ENCODE peak calls at places on chromosomes 12 and 14, in five cellular contexts. N is CD8-positive, alpha-beta T cell; Y is tibial nerve; I is CD8-positive, alpha-beta memory T cell; P is effector memory CD4-positive, alpha-beta T cell. K is an unnamed sample.

GRCh38 chr12:57226588-57227314 is 2.8 kb upstream of the SHMT2 start:
- DNase-seq in N (no peak), Y (no peak), I (peak; percentile 10), P (no peak), K (no peak)

GRCh38 chr14:103057028-103057371 is 349 bp downstream of the CDC42BPB start:
- DNase-seq in N (no peak), Y (no peak), I (no peak), P (no peak), K (no peak)

GRCh38 chr14:78314484-78314883 is 144.3 kb downstream of the NRXN3 start:
- DNase-seq in N (no peak), Y (no peak), I (no peak), P (no peak), K (no peak)

GRCh38 chr12:5910790-5911548 is 34.1 kb downstream of the ANO2 start:
- DNase-seq in N (no peak), Y (no peak), I (no peak), P (no peak), K (no peak)

GRCh38 chr14:53840444-53840843 is 116.2 kb downstream of the BMP4 start:
- DNase-seq in N (no peak), Y (no peak), I (no peak), P (no peak), K (no peak)

GRCh38 chr12:8698132-8698829 is 490 bp downstream of the RIMKLB start:
- DNase-seq in N (no peak), Y (peak; percentile 42), I (peak; percentile 48), P (peak; percentile 30), K (no peak)

GRCh38 chr12:112473056-112473455 is 54.3 kb downstream of the PTPN11 start:
- DNase-seq in N (no peak), Y (no peak), I (no peak), P (no peak), K (no peak)

GRCh38 chr12:78183854-78184253 is 353.2 kb downstream of the NAV3 start:
- DNase-seq in N (no peak), Y (no peak), I (no peak), P (no peak), K (no peak)

GRCh38 chr12:29782285-29782820 is 1.4 kb downstream of the TMTC1 start:
- DNase-seq in N (no peak), Y (no peak), I (no peak), P (no peak), K (no peak)
- H3K4me3 ChIP-seq in N (no peak overlapping the region), Y (peak overlapping the region; percentile 48), I (no peak overlapping the region), P (no peak overlapping the region), K (peak overlapping the region; percentile 74)

GRCh38 chr14:96802963-96803362 is 5.8 kb downstream of the VRK1 start:
- DNase-seq in N (no peak), Y (no peak), I (no peak), P (no peak), K (no peak)

GRCh38 chr14:96801931-96802330 is 4.7 kb downstream of the VRK1 start:
- DNase-seq in N (no peak), Y (no peak), I (no peak), P (no peak), K (no peak)

GRCh38 chr14:96804821-96805374 is 7.7 kb downstream of the VRK1 start:
- DNase-seq in N (no peak), Y (no peak), I (no peak), P (no peak), K (no peak)

GRCh38 chr14:96805906-96806305 is 8.7 kb downstream of the VRK1 start:
- DNase-seq in N (no peak), Y (no peak), I (no peak), P (no peak), K (no peak)

DNA sequence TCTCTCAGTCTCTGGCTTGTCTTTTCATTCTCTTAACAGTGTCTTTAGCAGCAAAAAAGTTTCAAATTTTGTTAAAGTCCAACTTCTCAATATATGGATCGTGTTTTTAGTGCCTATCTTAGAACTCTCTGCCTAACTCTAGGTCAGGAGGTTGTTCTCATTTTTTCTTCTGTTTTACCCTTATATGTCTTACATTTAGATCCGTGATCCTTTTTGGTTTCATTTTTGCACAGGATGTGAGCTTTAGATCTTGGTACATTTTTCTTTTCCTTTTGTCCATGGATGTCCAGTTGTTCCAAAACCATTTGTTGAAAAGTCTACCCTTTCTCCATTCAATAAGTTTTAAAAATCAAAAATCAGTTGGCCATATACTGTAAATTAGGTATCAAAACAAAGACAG is 6.8 kb downstream of the VRK1 start:
- DNase-seq in N (no peak), Y (no peak), I (no peak), P (no peak), K (no peak)
- H3K4me3 ChIP-seq in N (no peak overlapping the region), Y (no peak overlapping the region), I (no peak overlapping the region), P (no peak overlapping the region), K (no peak overlapping the region)

GRCh38 chr12:128767518-128767917 is 56.2 kb downstream of the SLC15A4 start:
- DNase-seq in N (no peak), Y (no peak), I (no peak), P (no peak), K (no peak)
- H3K4me3 ChIP-seq in N (no peak overlapping the region), Y (no peak overlapping the region), I (no peak overlapping the region), P (no peak overlapping the region), K (no peak overlapping the region)

GRCh38 chr12:21502164-21502496 is 541 bp downstream of the GOLT1B start:
- DNase-seq in N (no peak), Y (no peak), I (no peak), P (no peak), K (no peak)
- H3K4me3 ChIP-seq in N (peak overlapping the region; percentile 95), Y (peak overlapping the region; percentile 95), I (peak overlapping the region; percentile 92), P (peak overlapping the region; percentile 92), K (peak overlapping the region; percentile 90)

GRCh38 chr12:1529228-1529861 is 65.0 kb downstream of the FBXL14 start:
- DNase-seq in N (no peak), Y (no peak), I (no peak), P (no peak), K (no peak)

GRCh38 chr12:1531654-1532366 is 62.6 kb downstream of the FBXL14 start:
- DNase-seq in N (no peak), Y (no peak), I (no peak), P (no peak), K (no peak)

GRCh38 chr12:1531160-1531653 is 63.2 kb downstream of the FBXL14 start:
- DNase-seq in N (no peak), Y (no peak), I (no peak), P (no peak), K (no peak)

GRCh38 chr12:1529862-1530591 is 64.4 kb downstream of the FBXL14 start:
- DNase-seq in N (no peak), Y (no peak), I (no peak), P (no peak), K (no peak)

GRCh38 chr12:1530592-1531159 is 63.7 kb downstream of the FBXL14 start:
- DNase-seq in N (no peak), Y (no peak), I (no peak), P (no peak), K (no peak)
- H3K4me3 ChIP-seq in N (no peak overlapping the region), Y (peak overlapping the region; percentile 48), I (no peak overlapping the region), P (peak overlapping the region; percentile 48), K (peak overlapping the region; percentile 66)

GRCh38 chr14:56549721-56550120 is 29.9 kb upstream of the TMEM260 start:
- DNase-seq in N (no peak), Y (no peak), I (no peak), P (no peak), K (no peak)
- H3K4me3 ChIP-seq in N (no peak overlapping the region), Y (no peak overlapping the region), I (no peak overlapping the region), P (no peak overlapping the region), K (no peak overlapping the region)

GRCh38 chr12:53999596-54000104 is 311 bp upstream of the HOXC9 start:
- DNase-seq in N (no peak), Y (no peak), I (no peak), P (no peak), K (peak; percentile 69)
- H3K4me3 ChIP-seq in N (peak overlapping the region; percentile 2), Y (peak overlapping the region; percentile 57), I (peak overlapping the region; percentile 26), P (no peak overlapping the region), K (peak overlapping the region; percentile 99)

GRCh38 chr14:72962829-72963312 is 36.6 kb downstream of the DCAF4 start:
- DNase-seq in N (no peak), Y (no peak), I (no peak), P (no peak), K (no peak)

GRCh38 chr14:72961579-72962335 is 35.5 kb downstream of the DCAF4 start:
- DNase-seq in N (no peak), Y (no peak), I (no peak), P (no peak), K (no peak)

GRCh38 chr14:72965249-72965648 is 39.0 kb downstream of the DCAF4 start:
- DNase-seq in N (no peak), Y (no peak), I (no peak), P (no peak), K (no peak)

GRCh38 chr14:72970058-72970630 is 43.9 kb downstream of the DCAF4 start:
- DNase-seq in N (no peak), Y (no peak), I (no peak), P (no peak), K (no peak)

GRCh38 chr14:72966038-72966437 is 39.8 kb downstream of the DCAF4 start:
- DNase-seq in N (no peak), Y (no peak), I (no peak), P (no peak), K (no peak)
- H3K4me3 ChIP-seq in N (no peak overlapping the region), Y (no peak overlapping the region), I (no peak overlapping the region), P (no peak overlapping the region), K (no peak overlapping the region)

GRCh38 chr12:51846209-51846779 is 2.2 kb downstream of the FIGNL2 start:
- DNase-seq in N (no peak), Y (no peak), I (no peak), P (no peak), K (no peak)

GRCh38 chr12:51848843-51849735 is 571 bp upstream of the FIGNL2 start:
- DNase-seq in N (no peak), Y (no peak), I (no peak), P (no peak), K (no peak)

GRCh38 chr12:51847830-51848727 is at the start of gene FIGNL2:
- DNase-seq in N (no peak), Y (peak; percentile 33), I (no peak), P (no peak), K (no peak)

GRCh38 chr12:51845451-51845850 is 3.1 kb downstream of the FIGNL2 start:
- DNase-seq in N (no peak), Y (no peak), I (no peak), P (no peak), K (no peak)

DNA sequence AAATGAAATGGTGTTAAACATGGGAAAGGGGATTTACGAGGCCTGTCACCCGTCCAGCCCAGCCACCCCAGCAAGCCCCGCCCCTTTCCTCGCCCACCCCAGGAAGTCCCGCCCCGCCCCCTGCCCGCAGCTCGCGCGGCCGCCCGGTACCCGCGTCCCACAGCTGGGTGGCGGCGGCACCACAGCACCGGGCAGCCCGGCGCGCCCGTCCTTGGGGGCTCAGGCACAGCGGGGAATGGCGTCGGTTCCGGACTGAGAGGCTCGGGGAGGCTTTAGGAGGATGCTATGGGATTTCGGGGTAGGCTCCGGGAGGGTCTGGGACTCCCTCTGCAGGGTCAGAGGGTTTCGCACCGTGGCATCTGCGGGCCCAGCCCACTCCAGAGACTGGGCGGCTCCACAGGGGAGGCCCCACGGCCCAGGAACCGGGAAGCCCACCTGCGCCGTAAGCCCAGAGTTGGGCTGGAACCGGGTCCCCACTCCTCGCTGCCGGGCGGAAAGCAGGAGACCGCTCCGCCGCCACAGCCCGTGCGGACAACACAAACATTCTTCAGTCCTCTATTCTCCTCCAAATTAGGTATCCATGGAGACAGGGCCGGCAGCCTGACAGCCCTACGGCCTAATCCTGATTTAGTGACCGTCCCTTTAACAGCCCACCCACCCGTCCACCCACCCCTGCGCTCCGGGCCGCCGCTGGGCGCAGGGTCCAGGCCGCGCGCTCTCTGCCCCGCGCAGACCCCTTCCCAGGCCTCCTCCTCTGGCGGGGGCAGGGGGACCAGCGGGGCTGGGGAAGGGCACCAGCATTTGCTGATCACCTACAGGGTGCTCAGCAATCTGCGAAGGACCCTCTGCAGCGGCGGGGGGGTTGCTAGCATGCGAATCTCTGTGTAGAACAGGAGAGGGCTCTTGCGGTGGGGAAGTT is 1.3 kb downstream of the FIGNL2 start:
- DNase-seq in N (peak; percentile 72), Y (peak; percentile 47), I (peak; percentile 36), P (peak; percentile 12), K (no peak)
- H3K4me3 ChIP-seq in N (peak overlapping the region; percentile 50), Y (peak overlapping the region; percentile 63), I (peak overlapping the region; percentile 19), P (peak overlapping the region; percentile 53), K (no peak overlapping the region)

K was measured in SK-N-MC.